ENCODE peak calls at places on chromosomes 7 and 10, in seven cellular contexts. Y is HTR-8/SVneo; T is psoas muscle; C is Caki2; Q is non-pigmented ciliary epithelial cell; G is stimulated activated CD4-positive, alpha-beta T cell treated with anti-CD3 and anti-CD28 coated beads, Interleukin-15, amount 100 ng/mL, for 24 hours; U is NCI-H1417. L is an unnamed sample.

GRCh38 chr7:35430547-35431153 is 176.8 kb upstream of the TBX20 start:
- DNase-seq in Y (no peak), C (no peak), T (no peak), Q (no peak), G (peak), U (no peak), L (peak)

GRCh38 chr10:132536964-132537712 is 449 bp upstream of the INPP5A start:
- DNase-seq in C (peak), Q (peak), Y (peak), U (peak), T (peak), G (peak), L (peak)

GRCh38 chr10:117441812-117442443 is 66.7 kb upstream of the PDZD8 start:
- DNase-seq in Y (peak), T (no peak), C (peak), G (no peak), Q (no peak), U (no peak), L (no peak)

GRCh38 chr10:114110174-114110972 is 63.6 kb downstream of the CCDC186 start:
- DNase-seq in U (no peak), Y (no peak), G (no peak), Q (no peak), C (no peak), T (no peak), L (no peak)

GRCh38 chr7:14851610-14852009 is 50.9 kb downstream of the DGKB start:
- DNase-seq in G (no peak), U (no peak), T (no peak), Y (no peak), C (no peak), Q (no peak), L (no peak)

GRCh38 chr7:3551536-3551935 is 250.5 kb downstream of the SDK1 start:
- DNase-seq in Q (no peak), C (no peak), U (no peak), Y (no peak), G (no peak), T (no peak), L (no peak)

GRCh38 chr7:88429382-88429781 is 122.7 kb upstream of the STEAP4 start:
- DNase-seq in C (peak), T (no peak), U (no peak), Y (no peak), Q (no peak), G (no peak), L (peak)

GRCh38 chr10:34732926-34733325 is 82.2 kb downstream of the PARD3 start:
- DNase-seq in U (no peak), G (no peak), Q (no peak), Y (no peak), T (no peak), C (peak), L (peak)

GRCh38 chr7:119963654-119964053 is 309.3 kb upstream of the KCND2 start:
- DNase-seq in Q (no peak), U (no peak), G (no peak), T (no peak), Y (no peak), C (no peak), L (no peak)

GRCh38 chr7:17530741-17531417 is 232.4 kb downstream of the AHR start:
- DNase-seq in T (no peak), C (no peak), G (no peak), Y (no peak), U (no peak), Q (no peak), L (peak)

GRCh38 chr10:60816624-60817023 is 38.3 kb downstream of the CDK1 start:
- DNase-seq in G (peak), C (peak), Y (peak), T (no peak), Q (peak), U (peak), L (peak)

GRCh38 chr10:85600026-85600743 is 766.4 kb downstream of the GRID1 start:
- DNase-seq in Y (no peak), T (no peak), U (no peak), Q (no peak), C (no peak), G (no peak), L (no peak)

GRCh38 chr10:97096327-97097153 is 89.2 kb downstream of the SLIT1 start:
- DNase-seq in C (no peak), Q (no peak), T (no peak), Y (no peak), U (no peak), G (no peak), L (no peak)

GRCh38 chr7:130891254-130892094 is 157.5 kb upstream of the KLF14 start:
- DNase-seq in Q (peak), G (no peak), C (peak), T (peak), U (no peak), Y (no peak), L (peak)

GRCh38 chr7:6512892-6513291 is 38.4 kb downstream of the GRID2IP start:
- DNase-seq in T (no peak), Q (no peak), C (no peak), U (no peak), G (no peak), Y (no peak), L (no peak)